ENCODE peak calls at places on chromosomes 16 and 17, in seven cellular contexts. S, Q, I, C, T, A and D are unnamed samples.
A peak's percentile ranks its signal among the peaks of the same experiment; 100 is the strongest.

GRCh38 chr17:42365136-42365535 is 23.1 kb downstream of the STAT3 start:
- DNase-seq in S (no peak), Q (peak; percentile 96), I (no peak), C (no peak), T (peak; percentile 65), A (no peak), D (no peak)

GRCh38 chr16:951660-952301 is 19.0 kb downstream of the LMF1 start:
- DNase-seq in S (no peak), Q (no peak), I (no peak), C (no peak), T (no peak), A (no peak), D (no peak)

GRCh38 chr16:51474414-51475091 is 323.5 kb upstream of the SALL1 start:
- DNase-seq in S (no peak), Q (no peak), I (no peak), C (no peak), T (no peak), A (no peak), D (no peak)

GRCh38 chr17:66976781-66977201 is 12.3 kb downstream of the CACNG4 start:
- DNase-seq in S (peak; percentile 76), Q (no peak), I (no peak), C (no peak), T (no peak), A (no peak), D (no peak)

GRCh38 chr17:51056813-51057510 is 63.7 kb downstream of the SPAG9 start:
- DNase-seq in S (peak; percentile 44), Q (peak; percentile 93), I (peak; percentile 58), C (peak; percentile 52), T (peak; percentile 92), A (no peak), D (peak; percentile 46)

GRCh38 chr16:4591706-4592470 is 22.8 kb downstream of the UBALD1 start:
- DNase-seq in S (no peak), Q (no peak), I (no peak), C (no peak), T (no peak), A (no peak), D (no peak)

GRCh38 chr16:70158261-70158939 is 15.2 kb upstream of the CLEC18C start:
- DNase-seq in S (no peak), Q (no peak), I (no peak), C (no peak), T (no peak), A (no peak), D (peak; percentile 18)

GRCh38 chr17:28895794-28896447 is 1.6 kb downstream of the FLOT2 start:
- DNase-seq in S (no peak), Q (no peak), I (no peak), C (no peak), T (no peak), A (no peak), D (no peak)

GRCh38 chr16:56792960-56793359 is 63.0 kb downstream of the NUP93 start:
- DNase-seq in S (no peak), Q (no peak), I (no peak), C (no peak), T (no peak), A (no peak), D (no peak)

GRCh38 chr17:10870651-10871050 is 32.8 kb upstream of the PIRT start:
- DNase-seq in S (no peak), Q (no peak), I (no peak), C (no peak), T (no peak), A (no peak), D (no peak)

GRCh38 chr16:90008708-90009145 is 10.5 kb downstream of the DBNDD1 start:
- DNase-seq in S (no peak), Q (peak; percentile 65), I (no peak), C (no peak), T (no peak), A (no peak), D (peak; percentile 80)

GRCh38 chr16:73949574-73950348 is 346.9 kb upstream of the PSMD7 start:
- DNase-seq in S (no peak), Q (peak; percentile 67), I (no peak), C (peak; percentile 95), T (no peak), A (no peak), D (no peak)

DNA sequence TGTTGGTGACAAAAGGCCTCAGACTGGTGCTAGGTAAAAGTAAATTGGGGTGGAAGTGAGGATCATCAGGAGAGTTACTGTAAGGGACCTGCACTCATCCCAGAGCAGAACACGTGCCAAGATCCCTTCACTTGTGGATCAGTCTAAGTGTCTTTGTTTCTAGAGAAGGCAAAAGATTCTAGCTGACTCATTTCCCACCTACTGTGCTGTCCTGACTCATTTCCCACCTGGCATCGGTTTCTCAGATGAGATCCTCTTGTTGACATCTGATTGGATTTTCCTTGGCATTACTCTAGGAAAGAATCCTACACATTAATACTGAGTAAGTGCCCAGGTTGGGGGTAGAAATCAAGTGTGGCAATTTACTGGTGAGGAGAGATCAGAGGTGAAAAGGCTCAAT is 136.5 kb upstream of the NUDT7 start:
- DNase-seq in S (no peak), Q (peak; percentile 89), I (no peak), C (no peak), T (peak; percentile 92), A (no peak), D (no peak)
- TF ChIP-seq CTCF in S (no peak), Q (no peak), I (no peak), C (no peak), T (no peak), A (no peak), D (no peak)

GRCh38 chr16:87393680-87394055 is 1.5 kb downstream of the MAP1LC3B start:
- DNase-seq in S (no peak), Q (no peak), I (no peak), C (no peak), T (no peak), A (peak; percentile 43), D (no peak)

GRCh38 chr16:87391324-87391949 is 699 bp upstream of the MAP1LC3B start:
- DNase-seq in S (peak; percentile 61), Q (peak; percentile 36), I (peak; percentile 60), C (no peak), T (no peak), A (peak; percentile 89), D (no peak)

GRCh38 chr16:87391950-87392822 is at the start of gene MAP1LC3B:
- DNase-seq in S (peak; percentile 98), Q (peak; percentile 97), I (peak; percentile 98), C (peak; percentile 94), T (peak; percentile 88), A (peak; percentile 98), D (peak; percentile 99)

GRCh38 chr16:87395181-87395842 is 3.2 kb downstream of the MAP1LC3B start:
- DNase-seq in S (no peak), Q (no peak), I (no peak), C (no peak), T (no peak), A (peak; percentile 24), D (no peak)

GRCh38 chr16:87392823-87393679 is 915 bp downstream of the MAP1LC3B start:
- DNase-seq in S (peak; percentile 58), Q (peak; percentile 53), I (peak; percentile 56), C (no peak), T (no peak), A (peak; percentile 82), D (peak; percentile 49)
- TF ChIP-seq CTCF in S (peak; percentile 47), Q (peak; percentile 53), I (no peak), C (peak; percentile 44), T (peak; percentile 40), A (peak; percentile 18), D (no peak)

GRCh38 chr17:41324180-41325075 is 8.9 kb upstream of the KRTAP17-1 start:
- DNase-seq in S (no peak), Q (peak; percentile 37), I (peak; percentile 35), C (no peak), T (no peak), A (no peak), D (no peak)
- TF ChIP-seq CTCF in S (peak; percentile 38), Q (peak; percentile 53), I (no peak), C (peak; percentile 5), T (no peak), A (no peak), D (no peak)

DNA sequence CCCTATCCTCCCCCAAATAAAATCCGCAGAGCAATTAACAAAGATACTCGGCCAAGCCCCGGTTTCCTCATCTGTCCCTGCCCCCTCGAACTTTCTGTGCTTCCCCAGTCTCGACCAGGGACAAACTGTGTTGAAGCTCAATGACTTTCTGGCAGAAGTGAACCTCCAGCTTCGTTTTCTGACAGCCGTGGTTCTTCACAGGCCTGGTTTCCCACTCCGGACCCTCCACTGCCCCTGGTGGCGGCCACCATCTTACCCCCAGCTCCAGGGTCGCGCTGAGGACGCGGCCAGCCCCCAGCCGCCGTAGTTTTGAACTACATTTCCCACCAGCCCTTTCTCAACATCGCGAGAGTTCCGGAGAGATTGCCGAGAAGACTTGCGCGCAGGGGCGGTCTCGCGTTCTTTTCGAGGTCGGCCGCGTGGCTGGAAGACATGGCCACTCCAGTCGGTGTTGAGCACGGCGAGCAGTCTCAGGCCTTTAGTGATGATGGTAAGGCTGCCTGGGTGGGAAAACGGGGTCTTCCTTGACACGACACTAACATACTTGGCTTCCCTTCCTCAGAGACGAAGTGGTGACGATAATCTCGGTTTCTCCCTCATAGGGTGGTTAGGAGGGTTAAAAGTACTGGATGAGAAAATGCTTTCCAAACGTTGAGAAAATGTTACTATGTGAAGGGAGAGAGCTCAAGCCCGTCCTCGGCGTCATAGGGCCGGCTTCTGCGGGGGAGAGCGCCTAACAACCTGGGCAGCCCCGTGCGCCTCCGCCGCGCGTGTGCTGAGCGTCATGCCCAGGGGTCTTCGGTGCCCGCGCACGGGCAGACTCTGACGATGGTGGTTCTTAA is 17.7 kb downstream of the PRCD start:
- DNase-seq in S (peak; percentile 98), Q (peak; percentile 97), I (peak; percentile 95), C (peak; percentile 93), T (peak; percentile 93), A (peak; percentile 97), D (peak; percentile 91)
- TF ChIP-seq CTCF in S (peak; percentile 75), Q (peak; percentile 63), I (no peak), C (peak; percentile 62), T (peak; percentile 55), A (peak; percentile 72), D (peak; percentile 36)

DNA sequence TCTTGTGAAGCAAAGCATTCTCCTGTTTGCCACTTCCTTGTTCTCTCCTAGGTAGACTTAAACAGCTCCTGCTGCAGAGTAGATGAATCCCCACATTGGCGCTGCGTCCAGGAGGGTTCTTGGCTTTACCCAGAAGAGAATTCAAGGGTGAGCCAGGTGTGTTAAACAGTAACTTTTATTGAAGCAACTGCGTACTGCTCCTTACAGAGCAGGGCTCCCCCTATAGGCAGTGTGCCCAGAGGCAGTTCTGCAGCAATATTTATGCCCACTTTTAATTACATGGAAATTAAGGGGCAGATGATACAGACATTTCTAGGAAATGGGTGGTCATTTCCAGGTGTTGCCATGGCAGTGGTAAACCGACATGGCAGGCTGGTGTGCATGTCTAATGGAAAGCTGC is 987.6 kb upstream of the RBFOX1 start:
- DNase-seq in S (no peak), Q (no peak), I (no peak), C (no peak), T (no peak), A (no peak), D (no peak)
- TF ChIP-seq CTCF in S (peak; percentile 28), Q (peak; percentile 17), I (no peak), C (no peak), T (peak; percentile 2), A (no peak), D (no peak)